ENCODE peak calls at places on chromosomes 5 and 9, in five cellular contexts. V, W, D, B and R are unnamed samples.

GRCh38 chr5:51832934-51833470 is 449.8 kb downstream of the ISL1 start:
- DNase-seq in W (no peak), B (no peak), V (no peak), D (no peak), R (no peak)

GRCh38 chr9:17117372-17117771 is 17.5 kb upstream of the CNTLN start:
- DNase-seq in W (no peak), B (no peak), D (no peak), V (no peak), R (no peak)

GRCh38 chr9:135714242-135715055 is 12.5 kb downstream of the KCNT1 start:
- DNase-seq in D (no peak), V (no peak), B (no peak), W (no peak), R (no peak)

GRCh38 chr5:81268797-81269196 is 32.6 kb upstream of the ZCCHC9 start:
- DNase-seq in W (no peak), D (no peak), B (no peak), V (peak; percentile 61), R (no peak)

GRCh38 chr5:181121675-181122561 is 9.1 kb downstream of the OR2V1 start:
- DNase-seq in V (no peak), W (no peak), B (no peak), D (no peak), R (no peak)

GRCh38 chr5:89572696-89573095 is 689.7 kb upstream of the MEF2C start:
- DNase-seq in B (no peak), D (no peak), W (no peak), V (peak; percentile 53), R (no peak)

GRCh38 chr5:41191249-41191648 is 22.1 kb downstream of the C6 start:
- DNase-seq in D (no peak), W (no peak), V (no peak), B (no peak), R (no peak)

GRCh38 chr5:124746916-124747769 is 704 bp upstream of the ZNF608 start:
- DNase-seq in D (peak; percentile 87), B (peak; percentile 83), V (no peak), W (no peak), R (peak; percentile 73)

GRCh38 chr9:14451949-14452348 is 138.0 kb upstream of the NFIB start:
- DNase-seq in V (no peak), D (no peak), B (no peak), W (no peak), R (no peak)